ENCODE peak calls at places on chromosome 18, in six cellular contexts. A is SK-N-SH, J is MM.1S, O is GM23248, Y is PC-9, R is GM23338. H is an unnamed sample.
A peak's percentile ranks its signal among the peaks of the same experiment; 100 is the strongest.

GRCh38 chr18:12074734-12075133 is 18.9 kb upstream of the ANKRD62 start:
- DNase-seq in A (peak; percentile 42), J (no peak), O (peak; percentile 14), Y (no peak), R (no peak), H (no peak)

GRCh38 chr18:64037812-64038414 is 68.0 kb downstream of the SERPINB8 start:
- DNase-seq in A (peak; percentile 70), J (peak; percentile 58), O (peak; percentile 15), Y (no peak), R (peak; percentile 82), H (peak; percentile 74)

GRCh38 chr18:13511961-13512572 is 214.3 kb downstream of the FAM210A start:
- DNase-seq in A (no peak), J (no peak), O (no peak), Y (no peak), R (no peak), H (no peak)

GRCh38 chr18:33596178-33596854 is 18.3 kb downstream of the ASXL3 start:
- DNase-seq in A (no peak), J (no peak), O (peak; percentile 64), Y (no peak), R (no peak), H (peak; percentile 69)

GRCh38 chr18:65750421-65751144 is at the start of gene CDH7:
- DNase-seq in A (peak; percentile 72), J (no peak), O (no peak), Y (no peak), R (peak; percentile 58), H (peak; percentile 60)

GRCh38 chr18:62690416-62690815 is 24.9 kb upstream of the PHLPP1 start:
- DNase-seq in A (no peak), J (no peak), O (no peak), Y (no peak), R (no peak), H (no peak)

GRCh38 chr18:64765908-64766307 is 617.0 kb upstream of the LINC00305 start:
- DNase-seq in A (no peak), J (no peak), O (no peak), Y (no peak), R (no peak), H (peak; percentile 22)

GRCh38 chr18:46656326-46657114 is 500 bp downstream of the LOXHD1 start:
- DNase-seq in A (no peak), J (no peak), O (no peak), Y (no peak), R (no peak), H (no peak)

DNA sequence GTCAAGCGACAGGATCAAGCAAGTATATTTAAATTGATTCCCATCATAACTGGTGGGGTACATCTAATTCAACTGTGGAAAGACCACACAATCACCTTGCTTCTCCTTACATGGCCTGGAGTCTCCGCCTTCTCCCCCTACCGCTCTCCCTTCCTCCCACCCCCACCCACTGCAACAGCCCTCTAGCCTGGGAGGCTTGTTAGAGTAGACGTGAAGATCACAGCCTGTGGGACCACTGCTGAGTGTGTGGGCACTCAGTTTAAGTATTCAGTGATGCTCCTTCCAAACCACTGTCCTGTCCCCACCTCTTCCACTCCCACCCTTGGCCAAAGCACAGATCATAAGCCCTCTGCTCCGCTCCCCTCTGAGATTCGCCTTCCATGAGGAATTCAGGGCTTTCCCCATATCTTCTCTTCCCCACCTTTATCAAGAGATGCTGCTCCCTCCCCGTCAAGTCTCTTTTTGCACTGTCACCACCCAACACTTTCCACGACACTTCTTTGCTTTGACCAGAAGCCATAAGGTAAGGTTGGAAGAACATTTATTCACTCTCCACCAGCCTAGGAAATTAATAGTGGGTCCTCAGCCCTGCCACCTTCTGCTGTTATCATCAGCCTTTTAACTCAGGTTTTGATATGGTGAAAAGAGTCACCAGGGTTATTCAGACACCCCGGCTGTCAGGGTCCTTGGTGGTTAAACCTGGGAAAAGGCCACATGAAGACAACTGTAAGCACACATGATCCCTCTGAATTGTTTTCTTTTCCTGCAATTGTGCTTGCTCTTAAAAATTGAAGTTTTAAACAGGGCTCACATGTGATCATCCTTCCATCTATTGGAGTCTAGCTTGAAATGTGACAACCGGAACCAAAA is 1.7 kb downstream of the METTL4 start:
- DNase-seq in A (no peak), J (no peak), O (no peak), Y (no peak), R (no peak), H (no peak)
- H3F3A ChIP-seq in A (peaks cover 4% of the 10 kb centered on the region), J (no peaks in the 10 kb centered on the region), O (peaks cover 5% of the 10 kb centered on the region), Y (no peaks in the 10 kb centered on the region), R (no peaks in the 10 kb centered on the region), H (no peaks in the 10 kb centered on the region)

DNA sequence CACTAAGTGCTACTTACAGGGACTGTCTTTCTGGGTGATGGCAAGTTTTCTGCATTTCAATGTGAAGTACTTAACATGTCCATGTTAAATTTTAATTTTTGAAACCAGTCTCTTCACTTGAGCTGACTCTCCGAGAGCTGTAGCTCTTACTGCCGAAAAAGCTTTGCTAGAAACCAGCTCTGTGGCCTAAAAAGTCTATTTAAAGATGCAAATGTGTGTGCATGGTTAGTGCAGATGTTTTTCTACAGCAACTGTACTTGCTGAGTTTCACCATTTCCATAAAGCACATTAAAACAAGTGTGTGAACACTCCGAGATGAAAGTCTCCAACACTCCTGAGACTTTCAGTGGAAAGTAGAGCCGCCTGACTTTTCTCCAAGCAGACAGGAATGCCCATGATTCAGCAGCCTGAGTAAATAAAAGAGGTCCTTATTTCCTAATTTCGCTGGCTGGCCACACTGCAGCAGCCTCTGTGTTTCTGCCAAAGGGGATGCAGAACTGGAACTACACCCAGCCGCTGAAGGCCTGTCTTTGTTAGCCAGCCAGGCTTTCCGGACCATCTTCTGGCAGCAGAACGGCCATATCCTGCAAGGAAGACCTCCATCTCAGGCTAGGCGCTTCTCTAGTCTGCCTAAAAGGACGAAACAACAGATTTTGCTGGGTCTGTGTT is 121.2 kb downstream of the ZNF521 start:
- DNase-seq in A (no peak), J (peak; percentile 71), O (peak; percentile 95), Y (no peak), R (no peak), H (peak; percentile 72)
- H3K4me3 ChIP-seq in A (no peak overlapping the region), J (peak overlapping the region; percentile 42), O (peak overlapping the region; percentile 65), Y (no peak overlapping the region), R (no peak overlapping the region), H (no peak overlapping the region)

DNA sequence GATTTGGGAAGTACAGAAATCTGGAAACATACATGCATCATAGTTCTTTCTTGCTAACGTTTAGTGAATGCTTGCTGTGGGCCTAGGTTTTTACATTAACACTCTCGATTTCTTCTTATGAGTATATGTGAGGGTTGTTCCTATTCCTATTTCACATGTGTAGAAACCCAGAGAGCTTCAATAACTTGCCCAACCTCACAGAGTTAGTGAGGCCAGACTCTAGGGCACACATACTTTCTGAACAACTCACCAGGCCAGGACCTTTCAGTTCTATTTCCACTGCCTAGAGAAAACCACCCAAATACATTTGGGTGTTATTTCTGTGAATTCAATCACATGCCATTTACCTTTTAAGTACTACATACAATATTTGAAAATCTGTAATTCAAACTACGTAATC is 8.2 kb upstream of the KCTD1 start:
- DNase-seq in A (no peak), J (no peak), O (peak; percentile 62), Y (peak; percentile 52), R (no peak), H (no peak)
- H3K27ac ChIP-seq in A (no peak overlapping the region), J (no peak overlapping the region), O (peak overlapping the region; percentile 3), Y (peak overlapping the region; percentile 43), R (no peak overlapping the region), H (no peak overlapping the region)

GRCh38 chr18:58901143-58901542 is 36.5 kb downstream of the ZNF532 start:
- DNase-seq in A (no peak), J (no peak), O (no peak), Y (no peak), R (no peak), H (no peak)
- H3F3A ChIP-seq in A (no peaks in the 10 kb centered on the region), J (no peaks in the 10 kb centered on the region), O (no peaks in the 10 kb centered on the region), Y (no peaks in the 10 kb centered on the region), R (peaks cover 13% of the 10 kb centered on the region), H (no peaks in the 10 kb centered on the region)

DNA sequence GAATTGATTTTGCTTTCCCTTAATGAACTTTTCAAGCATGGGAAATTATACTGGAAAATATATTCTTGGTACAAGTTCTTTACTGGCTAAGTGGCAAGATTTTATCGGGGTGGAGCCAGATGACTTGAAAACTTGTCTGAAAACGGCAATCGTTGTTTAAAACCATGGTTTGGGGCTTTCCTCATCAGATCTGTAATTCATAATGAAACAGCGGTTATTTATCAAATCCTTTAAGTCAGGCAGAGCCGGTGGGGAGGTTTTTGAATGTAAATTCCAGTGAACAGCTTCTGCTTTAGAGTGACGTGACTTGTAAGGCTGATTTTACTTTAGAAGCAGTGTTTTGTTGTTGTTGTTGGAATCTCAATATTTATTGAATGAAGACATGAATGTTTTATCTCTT is 2.6 kb downstream of the SEC11C start:
- DNase-seq in A (no peak), J (peak; percentile 68), O (no peak), Y (no peak), R (no peak), H (no peak)
- H3K4me3 ChIP-seq in A (no peak overlapping the region), J (peak overlapping the region; percentile 98), O (no peak overlapping the region), Y (no peak overlapping the region), R (no peak overlapping the region), H (no peak overlapping the region)

GRCh38 chr18:48612511-48612910 is 73.7 kb downstream of the CTIF start:
- DNase-seq in A (no peak), J (no peak), O (no peak), Y (no peak), R (no peak), H (no peak)

GRCh38 chr18:48611785-48612480 is 73.1 kb downstream of the CTIF start:
- DNase-seq in A (no peak), J (no peak), O (no peak), Y (no peak), R (no peak), H (no peak)

GRCh38 chr18:48614005-48614404 is 75.2 kb downstream of the CTIF start:
- DNase-seq in A (no peak), J (no peak), O (no peak), Y (no peak), R (no peak), H (no peak)

GRCh38 chr18:48612917-48613316 is 74.1 kb downstream of the CTIF start:
- DNase-seq in A (peak; percentile 60), J (no peak), O (no peak), Y (no peak), R (no peak), H (no peak)

GRCh38 chr18:48613589-48613988 is 74.8 kb downstream of the CTIF start:
- DNase-seq in A (peak; percentile 90), J (no peak), O (no peak), Y (no peak), R (peak; percentile 32), H (no peak)
- H3K27ac ChIP-seq in A (no peak overlapping the region), J (no peak overlapping the region), O (no peak overlapping the region), Y (no peak overlapping the region), R (no peak overlapping the region), H (no peak overlapping the region)

DNA sequence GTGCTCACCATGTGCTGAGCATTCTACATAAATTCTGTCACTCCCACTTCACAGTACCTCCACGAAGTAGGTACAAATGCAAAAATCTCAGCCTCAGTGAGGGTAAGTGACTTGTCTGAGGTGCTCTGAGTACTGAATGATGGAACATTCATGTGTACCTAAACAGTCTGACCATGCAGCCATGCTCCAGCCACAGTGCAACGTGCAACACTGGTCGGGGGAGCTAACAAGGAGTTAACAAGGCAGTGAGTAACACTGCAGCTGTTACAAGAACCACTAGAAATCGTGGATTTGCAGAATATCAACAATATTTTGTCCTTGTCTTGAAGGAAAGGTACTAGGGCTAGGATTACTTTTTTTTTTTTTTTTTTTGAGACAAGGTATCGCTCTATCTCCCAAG is 36.6 kb upstream of the NDUFV2 start:
- DNase-seq in A (no peak), J (peak; percentile 65), O (no peak), Y (no peak), R (no peak), H (no peak)
- H3F3A ChIP-seq in A (no peaks in the 10 kb centered on the region), J (peaks cover 86% of the 10 kb centered on the region), O (no peaks in the 10 kb centered on the region), Y (peaks cover 5% of the 10 kb centered on the region), R (no peaks in the 10 kb centered on the region), H (no peaks in the 10 kb centered on the region)

GRCh38 chr18:74083071-74083954 is 64.3 kb downstream of the FBXO15 start:
- DNase-seq in A (no peak), J (no peak), O (no peak), Y (no peak), R (no peak), H (no peak)
- H3K4me3 ChIP-seq in A (no peak overlapping the region), J (no peak overlapping the region), O (no peak overlapping the region), Y (no peak overlapping the region), R (no peak overlapping the region), H (no peak overlapping the region)